ENCODE peak calls at places on chromosomes 4 and X, in ten cellular contexts. A, I, P, W, T, D, Y, V, L and S are unnamed samples.
A peak's percentile ranks its signal among the peaks of the same experiment; 100 is the strongest.

GRCh38 chr4:85833311-85833710 is 358.4 kb downstream of the ARHGAP24 start:
- DNase-seq in D (no peak), Y (no peak), W (no peak), I (no peak), T (no peak), A (no peak), L (no peak), P (no peak), V (no peak), S (no peak)

GRCh38 chr4:101791189-101791572 is 651 bp downstream of the BANK1 start:
- DNase-seq in I (peak; percentile 45), D (no peak), V (no peak), Y (peak; percentile 52), W (peak; percentile 48), T (no peak), L (peak; percentile 85), A (no peak), P (no peak), S (no peak)

GRCh38 chrX:53076671-53077070 is 5.5 kb upstream of the TSPYL2 start:
- DNase-seq in P (no peak), T (no peak), D (no peak), A (no peak), L (no peak), I (no peak), W (no peak), V (no peak), Y (no peak), S (no peak)

GRCh38 chr4:31737419-31737818 is 1017.2 kb downstream of the PCDH7 start:
- DNase-seq in A (no peak), L (peak; percentile 78), I (no peak), V (no peak), D (no peak), W (no peak), Y (no peak), P (no peak), T (peak; percentile 15), S (peak; percentile 2)

GRCh38 chr4:64899563-64899962 is 490.3 kb upstream of the TECRL start:
- DNase-seq in D (no peak), A (no peak), Y (no peak), I (peak; percentile 44), P (no peak), V (no peak), W (no peak), T (no peak), L (no peak), S (no peak)

GRCh38 chrX:64188901-64189300 is 16.6 kb downstream of the AMER1 start:
- DNase-seq in W (no peak), Y (no peak), L (no peak), T (no peak), D (no peak), V (no peak), P (no peak), I (no peak), A (no peak), S (no peak)

GRCh38 chrX:24702362-24703184 is 8.9 kb downstream of the POLA1 start:
- DNase-seq in Y (no peak), D (no peak), A (no peak), I (no peak), P (no peak), L (no peak), W (no peak), T (peak; percentile 79), V (no peak), S (no peak)

GRCh38 chrX:340121-340520 is 21.5 kb upstream of the GTPBP6 start:
- DNase-seq in I (no peak), W (no peak), V (no peak), D (no peak), A (no peak), L (no peak), T (no peak), Y (no peak), P (no peak), S (no peak)

GRCh38 chrX:17226736-17227135 is 148.3 kb upstream of the NHS start:
- DNase-seq in W (peak; percentile 83), T (no peak), D (no peak), Y (no peak), P (no peak), I (no peak), L (no peak), V (no peak), A (no peak), S (no peak)

GRCh38 chr4:147110473-147110872 is 164.8 kb upstream of the TTC29 start:
- DNase-seq in L (no peak), A (no peak), P (no peak), I (no peak), W (no peak), V (no peak), Y (no peak), T (no peak), D (no peak), S (no peak)

GRCh38 chr4:51855751-51856150 is 12.8 kb downstream of the DCUN1D4 start:
- DNase-seq in T (no peak), Y (no peak), A (no peak), I (no peak), V (no peak), W (no peak), L (no peak), D (no peak), P (no peak), S (no peak)

GRCh38 chr4:51859476-51860032 is 16.6 kb downstream of the DCUN1D4 start:
- DNase-seq in A (no peak), V (no peak), L (no peak), W (no peak), I (no peak), T (no peak), D (no peak), P (no peak), Y (no peak), S (no peak)

GRCh38 chr4:51862199-51862598 is 19.2 kb downstream of the DCUN1D4 start:
- DNase-seq in W (no peak), L (no peak), I (no peak), V (no peak), P (no peak), Y (no peak), T (no peak), D (no peak), A (no peak), S (no peak)

GRCh38 chr4:51855270-51855669 is 12.3 kb downstream of the DCUN1D4 start:
- DNase-seq in D (no peak), I (no peak), V (no peak), W (no peak), T (no peak), L (peak; percentile 81), P (no peak), A (no peak), Y (no peak), S (no peak)

GRCh38 chr4:51858605-51859211 is 15.8 kb downstream of the DCUN1D4 start:
- DNase-seq in D (no peak), Y (no peak), I (no peak), V (no peak), W (no peak), A (no peak), T (no peak), L (no peak), P (no peak), S (no peak)
- H3K4me2 ChIP-seq in D (no peak overlapping the region), Y (no peak overlapping the region), I (no peak overlapping the region), V (no peak overlapping the region), W (no peak overlapping the region), A (no peak overlapping the region), T (no peak overlapping the region), L (no peak overlapping the region), P (peak overlapping the region; percentile 52), S (no peak overlapping the region)

DNA sequence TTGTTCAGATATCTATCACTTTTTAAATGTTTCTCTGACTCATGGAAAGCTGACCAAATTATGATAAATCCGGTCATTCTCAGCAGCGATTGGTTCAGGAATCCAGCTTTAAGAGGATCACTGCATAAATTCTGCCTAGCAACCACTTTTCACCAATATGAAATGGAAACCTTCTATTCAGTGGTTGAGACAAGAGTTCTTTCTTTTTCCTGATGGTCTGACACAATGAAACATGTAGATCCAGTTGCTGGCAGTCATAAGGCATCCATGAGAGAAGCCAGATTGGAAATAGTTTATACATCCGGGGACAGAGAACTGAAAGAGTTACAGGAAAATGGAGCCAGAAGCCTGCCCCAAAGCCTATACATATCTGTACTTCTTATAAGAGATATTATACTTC is 27.2 kb downstream of the MAB21L2 start:
- DNase-seq in T (no peak), L (no peak), W (no peak), I (no peak), D (no peak), V (no peak), P (no peak), Y (no peak), A (no peak), S (no peak)
- H3K9me2 ChIP-seq in T (no peaks in the 10 kb centered on the region), L (no peaks in the 10 kb centered on the region), W (no peaks in the 10 kb centered on the region), I (no peaks in the 10 kb centered on the region), D (peaks cover 4% of the 10 kb centered on the region), V (no peaks in the 10 kb centered on the region), P (no peaks in the 10 kb centered on the region), Y (no peaks in the 10 kb centered on the region), A (no peaks in the 10 kb centered on the region), S (no peaks in the 10 kb centered on the region)

DNA sequence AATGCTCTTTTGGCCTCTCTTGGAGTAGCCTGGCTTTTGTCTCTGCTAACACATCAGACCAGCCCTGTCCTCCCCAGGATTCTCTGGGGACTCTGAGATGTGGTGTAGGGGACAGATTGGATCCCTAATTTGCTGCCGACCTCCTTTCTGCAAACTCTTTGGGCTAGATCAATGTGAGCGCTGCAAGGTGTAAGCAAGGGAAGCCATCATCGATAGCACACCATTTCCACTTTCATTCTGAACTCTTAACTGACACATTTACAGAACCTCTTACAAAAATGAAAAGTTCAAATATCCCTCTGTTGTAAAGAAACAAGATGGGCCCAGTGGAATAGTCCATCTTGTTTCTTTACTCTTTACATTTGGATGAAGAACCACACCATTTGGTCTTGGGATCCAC is 46.6 kb downstream of the PGRMC2 start:
- DNase-seq in W (no peak), D (no peak), Y (no peak), L (no peak), A (no peak), T (no peak), V (no peak), P (no peak), I (no peak), S (no peak)
- H2AFZ ChIP-seq in W (no peak overlapping the region), D (peak overlapping the region; percentile 69), Y (no peak overlapping the region), L (no peak overlapping the region), A (peak overlapping the region; percentile 73), T (no peak overlapping the region), V (peak overlapping the region; percentile 36), P (no peak overlapping the region), I (peak overlapping the region; percentile 58), S (no peak overlapping the region)

GRCh38 chrX:131853440-131853839 is 169.7 kb upstream of the STK26 start:
- DNase-seq in D (no peak), L (no peak), V (no peak), W (no peak), P (no peak), Y (no peak), T (no peak), A (no peak), I (no peak), S (no peak)

GRCh38 chrX:131854586-131854985 is 168.5 kb upstream of the STK26 start:
- DNase-seq in Y (no peak), P (no peak), W (peak; percentile 21), T (no peak), L (no peak), A (no peak), I (peak; percentile 34), V (no peak), D (peak; percentile 34), S (no peak)
- H3K4me2 ChIP-seq in Y (no peak overlapping the region), P (no peak overlapping the region), W (no peak overlapping the region), T (no peak overlapping the region), L (no peak overlapping the region), A (no peak overlapping the region), I (no peak overlapping the region), V (no peak overlapping the region), D (no peak overlapping the region), S (no peak overlapping the region)